ENCODE peak calls at places on chromosomes 12 and 14, in nine cellular contexts. E, N, S, K, T, H, I, G and A are unnamed samples.

GRCh38 chr12:76569685-76570604 is 10.4 kb upstream of the OSBPL8 start:
- DNase-seq in E (no peak), N (no peak), S (no peak), K (no peak), T (no peak), H (no peak), I (no peak), G (no peak), A (no peak)

GRCh38 chr12:41962171-41962572 is 182.5 kb downstream of the GXYLT1 start:
- DNase-seq in E (no peak), N (peak; percentile 22), S (no peak), K (no peak), T (no peak), H (no peak), I (no peak), G (no peak), A (peak; percentile 4)

GRCh38 chr12:74816398-74817175 is 279.0 kb downstream of the ATXN7L3B start:
- DNase-seq in E (no peak), N (no peak), S (no peak), K (no peak), T (no peak), H (no peak), I (no peak), G (no peak), A (no peak)

GRCh38 chr14:59882957-59883356 is 12.4 kb upstream of the RTN1 start:
- DNase-seq in E (peak; percentile 37), N (no peak), S (no peak), K (no peak), T (no peak), H (no peak), I (no peak), G (no peak), A (no peak)

GRCh38 chr12:49716546-49716945 is 9.3 kb upstream of the FMNL3 start:
- DNase-seq in E (no peak), N (no peak), S (peak; percentile 50), K (no peak), T (no peak), H (no peak), I (no peak), G (no peak), A (no peak)

GRCh38 chr12:124174406-124174805 is 120.5 kb upstream of the RFLNA start:
- DNase-seq in E (no peak), N (no peak), S (no peak), K (no peak), T (no peak), H (no peak), I (peak; percentile 97), G (no peak), A (no peak)

GRCh38 chr12:71877335-71878121 is 38.0 kb downstream of the TBC1D15 start:
- DNase-seq in E (no peak), N (no peak), S (no peak), K (no peak), T (no peak), H (no peak), I (no peak), G (no peak), A (no peak)

GRCh38 chr12:4864575-4864974 is 45.1 kb upstream of the KCNA1 start:
- DNase-seq in E (no peak), N (no peak), S (no peak), K (no peak), T (no peak), H (no peak), I (no peak), G (no peak), A (no peak)

GRCh38 chr12:28129031-28129430 is 61.2 kb upstream of the CCDC91 start:
- DNase-seq in E (no peak), N (no peak), S (no peak), K (no peak), T (no peak), H (no peak), I (peak; percentile 4), G (no peak), A (no peak)

GRCh38 chr12:67477682-67478265 is 170.8 kb upstream of the DYRK2 start:
- DNase-seq in E (no peak), N (no peak), S (no peak), K (no peak), T (no peak), H (no peak), I (peak; percentile 7), G (no peak), A (no peak)